ENCODE peak calls at places on chromosomes 12 and 14, in seven cellular contexts. E, F, I, Y, O, G and A are unnamed samples.

GRCh38 chr14:90399541-90400444 is 3.0 kb downstream of the CALM1 start:
- DNase-seq in E (peak), F (peak), O (peak), Y (peak), I (peak), G (peak), A (peak)

GRCh38 chr12:49568442-49568776 is 467 bp upstream of the MCRS1 start:
- DNase-seq in O (no peak), Y (no peak), I (no peak), F (no peak), G (no peak), E (no peak), A (no peak)

GRCh38 chr14:99930420-99931274 is 134.6 kb upstream of the EVL start:
- DNase-seq in I (no peak), Y (peak), O (no peak), F (no peak), E (no peak), G (no peak), A (no peak)

GRCh38 chr14:55711171-55711811 is 131.3 kb downstream of the KTN1 start:
- DNase-seq in G (no peak), F (no peak), Y (peak), E (no peak), O (no peak), I (no peak), A (no peak)

GRCh38 chr12:57620936-57621496 is 9.8 kb downstream of the ARHGEF25 start:
- DNase-seq in Y (no peak), E (no peak), G (no peak), O (no peak), I (peak), F (no peak), A (no peak)

GRCh38 chr12:11584213-11584855 is 65.1 kb upstream of the ETV6 start:
- DNase-seq in F (no peak), G (no peak), Y (peak), O (no peak), E (no peak), I (no peak), A (no peak)

GRCh38 chr12:114263031-114263825 is 142.7 kb downstream of the TBX5 start:
- DNase-seq in Y (peak), F (no peak), E (no peak), O (no peak), I (no peak), G (no peak), A (no peak)

GRCh38 chr12:120938496-120938895 is 34.3 kb upstream of the SPPL3 start:
- DNase-seq in I (no peak), O (no peak), E (no peak), G (no peak), Y (no peak), F (no peak), A (no peak)

GRCh38 chr12:52656616-52657015 is 4.6 kb upstream of the KRT2 start:
- DNase-seq in E (no peak), I (no peak), F (no peak), Y (no peak), O (no peak), G (no peak), A (no peak)

GRCh38 chr12:124609041-124609984 is 41.9 kb upstream of the NCOR2 start:
- DNase-seq in F (peak), O (peak), E (peak), G (peak), I (no peak), Y (peak), A (peak)

GRCh38 chr14:60106341-60106740 is 14.6 kb downstream of the PCNX4 start:
- DNase-seq in F (no peak), O (no peak), Y (peak), G (no peak), E (no peak), I (no peak), A (no peak)

GRCh38 chr12:29103539-29103974 is 45.5 kb upstream of the FAR2 start:
- DNase-seq in Y (no peak), E (no peak), I (no peak), O (peak), F (no peak), G (no peak), A (peak)

GRCh38 chr12:106907411-106907810 is 48.3 kb upstream of the TMEM263 start:
- DNase-seq in Y (no peak), O (no peak), E (no peak), F (no peak), G (no peak), I (no peak), A (no peak)

GRCh38 chr12:5031242-5031641 is 12.4 kb upstream of the KCNA5 start:
- DNase-seq in E (no peak), O (no peak), I (no peak), F (no peak), Y (no peak), G (no peak), A (no peak)

GRCh38 chr12:121705514-121705913 is 7.0 kb upstream of the TMEM120B start:
- DNase-seq in F (no peak), O (no peak), E (no peak), I (no peak), G (no peak), Y (no peak), A (no peak)

GRCh38 chr14:23375527-23376251 is 1.2 kb upstream of the CMTM5 start:
- DNase-seq in I (no peak), E (no peak), Y (no peak), G (no peak), F (no peak), O (no peak), A (no peak)

GRCh38 chr12:18967814-18968213 is 161.7 kb upstream of the PLEKHA5 start:
- DNase-seq in F (peak), G (no peak), I (peak), Y (no peak), E (no peak), O (no peak), A (no peak)

GRCh38 chr12:51189790-51190355 is 16.9 kb upstream of the TFCP2 start:
- DNase-seq in G (no peak), O (no peak), I (no peak), F (no peak), E (no peak), Y (no peak), A (no peak)

GRCh38 chr12:101779626-101780025 is 40.4 kb upstream of the SYCP3 start:
- DNase-seq in G (peak), F (no peak), Y (no peak), E (no peak), I (no peak), O (no peak), A (no peak)

GRCh38 chr12:105765053-105766019 is 373.4 kb downstream of the NUAK1 start:
- DNase-seq in I (no peak), Y (no peak), E (no peak), G (no peak), O (no peak), F (no peak), A (no peak)

GRCh38 chr14:52692248-52692962 is 3.0 kb downstream of the ERO1A start:
- DNase-seq in Y (peak), G (no peak), I (no peak), F (no peak), O (no peak), E (no peak), A (peak)

GRCh38 chr14:103131580-103131979 is 8.3 kb downstream of the TNFAIP2 start:
- DNase-seq in F (no peak), I (no peak), E (no peak), O (no peak), G (no peak), Y (no peak), A (no peak)

GRCh38 chr12:105352940-105353635 is 22.6 kb downstream of the C12orf75 start:
- DNase-seq in Y (no peak), I (no peak), E (no peak), O (no peak), G (no peak), F (no peak), A (no peak)

GRCh38 chr12:89469361-89469760 is 55.2 kb downstream of the GALNT4 start:
- DNase-seq in Y (peak), O (no peak), F (no peak), I (no peak), G (no peak), E (no peak), A (no peak)

GRCh38 chr14:69190191-69190590 is 1.1 kb upstream of the EXD2 start:
- DNase-seq in O (no peak), Y (no peak), G (no peak), I (no peak), F (no peak), E (no peak), A (no peak)